ENCODE peak calls at places on chromosomes 13 and 19, in six cellular contexts. One of them, this sample, is unnamed.

GRCh38 chr13:37944476-37945442 is 75.2 kb upstream of the TRPC4 start:
- DNase-seq in amniotic stem cell: no peak
- DNase-seq in immature natural killer cell: no peak
- DNase-seq in ACHN: no peak
- DNase-seq in effector memory CD8-positive, alpha-beta T cell: no peak
- DNase-seq in effector CD8-positive, alpha-beta T cell: no peak
- DNase-seq in this sample: no peak

GRCh38 chr13:36417328-36417727 is 15.0 kb upstream of the CCNA1 start:
- DNase-seq in amniotic stem cell: no peak
- DNase-seq in immature natural killer cell: no peak
- DNase-seq in ACHN: peak; percentile 5
- DNase-seq in effector memory CD8-positive, alpha-beta T cell: no peak
- DNase-seq in effector CD8-positive, alpha-beta T cell: no peak
- DNase-seq in this sample: no peak

GRCh38 chr19:47861630-47862029 is 2.6 kb downstream of the TPRX2 start:
- DNase-seq in amniotic stem cell: no peak
- DNase-seq in immature natural killer cell: no peak
- DNase-seq in ACHN: no peak
- DNase-seq in effector memory CD8-positive, alpha-beta T cell: no peak
- DNase-seq in effector CD8-positive, alpha-beta T cell: no peak
- DNase-seq in this sample: no peak

GRCh38 chr19:46265217-46265828 is 31.5 kb upstream of the HIF3A start:
- DNase-seq in amniotic stem cell: peak; percentile 22
- DNase-seq in immature natural killer cell: peak; percentile 71
- DNase-seq in ACHN: peak; percentile 69
- DNase-seq in effector memory CD8-positive, alpha-beta T cell: peak; percentile 74
- DNase-seq in effector CD8-positive, alpha-beta T cell: peak; percentile 49
- DNase-seq in this sample: peak; percentile 73

GRCh38 chr19:42270346-42271044 is 1.4 kb downstream of the CIC start:
- DNase-seq in amniotic stem cell: no peak
- DNase-seq in immature natural killer cell: peak; percentile 66
- DNase-seq in ACHN: peak; percentile 62
- DNase-seq in effector memory CD8-positive, alpha-beta T cell: peak; percentile 73
- DNase-seq in effector CD8-positive, alpha-beta T cell: peak; percentile 57
- DNase-seq in this sample: peak; percentile 81

GRCh38 chr13:41130356-41130755 is 2.2 kb downstream of the KBTBD6 start:
- DNase-seq in amniotic stem cell: no peak
- DNase-seq in immature natural killer cell: no peak
- DNase-seq in ACHN: no peak
- DNase-seq in effector memory CD8-positive, alpha-beta T cell: no peak
- DNase-seq in effector CD8-positive, alpha-beta T cell: no peak
- DNase-seq in this sample: no peak

GRCh38 chr13:111491021-111491420 is 170.6 kb downstream of the TEX29 start:
- DNase-seq in amniotic stem cell: no peak
- DNase-seq in immature natural killer cell: no peak
- DNase-seq in ACHN: no peak
- DNase-seq in effector memory CD8-positive, alpha-beta T cell: no peak
- DNase-seq in effector CD8-positive, alpha-beta T cell: no peak
- DNase-seq in this sample: no peak

GRCh38 chr13:40617801-40618356 is 48.6 kb downstream of the FOXO1 start:
- DNase-seq in amniotic stem cell: no peak
- DNase-seq in immature natural killer cell: no peak
- DNase-seq in ACHN: no peak
- DNase-seq in effector memory CD8-positive, alpha-beta T cell: no peak
- DNase-seq in effector CD8-positive, alpha-beta T cell: no peak
- DNase-seq in this sample: no peak

GRCh38 chr19:4829001-4829712 is 2.4 kb downstream of the TICAM1 start:
- DNase-seq in amniotic stem cell: no peak
- DNase-seq in immature natural killer cell: no peak
- DNase-seq in ACHN: no peak
- DNase-seq in effector memory CD8-positive, alpha-beta T cell: no peak
- DNase-seq in effector CD8-positive, alpha-beta T cell: no peak
- DNase-seq in this sample: no peak

GRCh38 chr13:73870970-73871935 is 263.0 kb downstream of the KLF12 start:
- DNase-seq in amniotic stem cell: peak; percentile 87
- DNase-seq in immature natural killer cell: no peak
- DNase-seq in ACHN: no peak
- DNase-seq in effector memory CD8-positive, alpha-beta T cell: no peak
- DNase-seq in effector CD8-positive, alpha-beta T cell: no peak
- DNase-seq in this sample: peak; percentile 62

GRCh38 chr19:9528757-9529336 is 9.6 kb downstream of the ZNF426 start:
- DNase-seq in amniotic stem cell: no peak
- DNase-seq in immature natural killer cell: no peak
- DNase-seq in ACHN: no peak
- DNase-seq in effector memory CD8-positive, alpha-beta T cell: no peak
- DNase-seq in effector CD8-positive, alpha-beta T cell: no peak
- DNase-seq in this sample: no peak

GRCh38 chr13:42807236-42807635 is 25.9 kb downstream of the FAM216B start:
- DNase-seq in amniotic stem cell: no peak
- DNase-seq in immature natural killer cell: no peak
- DNase-seq in ACHN: no peak
- DNase-seq in effector memory CD8-positive, alpha-beta T cell: no peak
- DNase-seq in effector CD8-positive, alpha-beta T cell: no peak
- DNase-seq in this sample: no peak

GRCh38 chr13:111855786-111856185 is 211.2 kb upstream of the SOX1 start:
- DNase-seq in amniotic stem cell: no peak
- DNase-seq in immature natural killer cell: no peak
- DNase-seq in ACHN: no peak
- DNase-seq in effector memory CD8-positive, alpha-beta T cell: no peak
- DNase-seq in effector CD8-positive, alpha-beta T cell: no peak
- DNase-seq in this sample: no peak

GRCh38 chr19:7225741-7226140 is 68.5 kb downstream of the INSR start:
- DNase-seq in amniotic stem cell: no peak
- DNase-seq in immature natural killer cell: no peak
- DNase-seq in ACHN: no peak
- DNase-seq in effector memory CD8-positive, alpha-beta T cell: no peak
- DNase-seq in effector CD8-positive, alpha-beta T cell: no peak
- DNase-seq in this sample: no peak

GRCh38 chr13:87676254-87677042 is 5.3 kb downstream of the SLITRK5 start:
- DNase-seq in amniotic stem cell: no peak
- DNase-seq in immature natural killer cell: no peak
- DNase-seq in ACHN: no peak
- DNase-seq in effector memory CD8-positive, alpha-beta T cell: no peak
- DNase-seq in effector CD8-positive, alpha-beta T cell: no peak
- DNase-seq in this sample: peak; percentile 1

GRCh38 chr13:34942732-34943674 is 933 bp downstream of the NBEA start:
- DNase-seq in amniotic stem cell: no peak
- DNase-seq in immature natural killer cell: no peak
- DNase-seq in ACHN: peak; percentile 4
- DNase-seq in effector memory CD8-positive, alpha-beta T cell: no peak
- DNase-seq in effector CD8-positive, alpha-beta T cell: no peak
- DNase-seq in this sample: peak; percentile 5